ENCODE peak calls at places on chromosomes 6 and 20, in eight cellular contexts. Z is ureter; D is glutamatergic neuron; W is naive thymus-derived CD4-positive, alpha-beta T cell; V is coronary artery; E is PC-3; Q is pons; S is Calu3. F is an unnamed sample.

GRCh38 chr6:168676552-168677317 is 235.8 kb downstream of the SMOC2 start:
- DNase-seq in Z (no peak), D (no peak), W (no peak), V (no peak), E (no peak), Q (no peak), S (no peak), F (no peak)

GRCh38 chr20:44738779-44739477 is 6.7 kb upstream of the KCNK15 start:
- DNase-seq in Z (peak), D (peak), W (peak), V (peak), E (peak), Q (peak), S (peak), F (peak)

GRCh38 chr20:59063358-59064213 is 21.0 kb upstream of the PRELID3B start:
- DNase-seq in Z (no peak), D (no peak), W (no peak), V (no peak), E (no peak), Q (no peak), S (peak), F (peak)

GRCh38 chr20:48841861-48842529 is 14.2 kb upstream of the PREX1 start:
- DNase-seq in Z (no peak), D (no peak), W (no peak), V (no peak), E (peak), Q (no peak), S (no peak), F (peak)

GRCh38 chr6:30397697-30398096 is 52.7 kb downstream of the RPP21 start:
- DNase-seq in Z (no peak), D (no peak), W (no peak), V (no peak), E (no peak), Q (no peak), S (peak), F (no peak)

GRCh38 chr6:32255212-32256153 is 31.6 kb upstream of the NOTCH4 start:
- DNase-seq in Z (peak), D (peak), W (peak), V (no peak), E (no peak), Q (peak), S (peak), F (peak)

GRCh38 chr6:103872683-103873082 is 987.0 kb downstream of the HACE1 start:
- DNase-seq in Z (no peak), D (no peak), W (no peak), V (no peak), E (no peak), Q (no peak), S (no peak), F (no peak)

GRCh38 chr6:133057352-133057751 is 183.8 kb upstream of the EYA4 start:
- DNase-seq in Z (no peak), D (no peak), W (no peak), V (no peak), E (no peak), Q (no peak), S (no peak), F (no peak)

GRCh38 chr6:119960065-119960464 is 610.5 kb upstream of the MAN1A1 start:
- DNase-seq in Z (no peak), D (no peak), W (no peak), V (no peak), E (no peak), Q (no peak), S (no peak), F (no peak)

GRCh38 chr6:2714359-2714895 is 36.3 kb downstream of the MYLK4 start:
- DNase-seq in Z (no peak), D (no peak), W (no peak), V (no peak), E (peak), Q (no peak), S (no peak), F (peak)

GRCh38 chr6:11804135-11804534 is 25.5 kb upstream of the ADTRP start:
- DNase-seq in Z (no peak), D (no peak), W (no peak), V (no peak), E (no peak), Q (no peak), S (no peak), F (no peak)

GRCh38 chr20:59194023-59194935 is 30.7 kb downstream of the ZNF831 start:
- DNase-seq in Z (no peak), D (no peak), W (no peak), V (no peak), E (no peak), Q (no peak), S (no peak), F (no peak)

GRCh38 chr6:123215211-123215610 is 219.2 kb downstream of the CLVS2 start:
- DNase-seq in Z (no peak), D (no peak), W (no peak), V (no peak), E (no peak), Q (no peak), S (no peak), F (no peak)

GRCh38 chr6:158572653-158573541 is 13.0 kb downstream of the TMEM181 start:
- DNase-seq in Z (no peak), D (no peak), W (no peak), V (peak), E (no peak), Q (no peak), S (no peak), F (no peak)

GRCh38 chr6:149855040-149855654 is 9.0 kb downstream of the LRP11 start:
- DNase-seq in Z (peak), D (no peak), W (no peak), V (no peak), E (peak), Q (no peak), S (peak), F (peak)

GRCh38 chr20:34075647-34076046 is 36.4 kb downstream of the EIF2S2 start:
- DNase-seq in Z (no peak), D (no peak), W (no peak), V (no peak), E (no peak), Q (no peak), S (no peak), F (no peak)

GRCh38 chr6:1059596-1059995 is 252.3 kb upstream of the FOXQ1 start:
- DNase-seq in Z (no peak), D (no peak), W (no peak), V (no peak), E (no peak), Q (no peak), S (no peak), F (no peak)

GRCh38 chr6:28225056-28225834 is at the start of gene ZSCAN9:
- DNase-seq in Z (peak), D (peak), W (peak), V (peak), E (peak), Q (peak), S (peak), F (peak)

GRCh38 chr20:47960769-47961525 is 175.7 kb upstream of the SULF2 start:
- DNase-seq in Z (no peak), D (no peak), W (no peak), V (no peak), E (no peak), Q (no peak), S (no peak), F (no peak)

GRCh38 chr6:169251371-169251802 is 2.3 kb downstream of the THBS2 start:
- DNase-seq in Z (peak), D (no peak), W (no peak), V (peak), E (no peak), Q (peak), S (no peak), F (no peak)

GRCh38 chr20:15740046-15740775 is 833.0 kb downstream of the KIF16B start:
- DNase-seq in Z (no peak), D (no peak), W (no peak), V (no peak), E (no peak), Q (no peak), S (no peak), F (no peak)

GRCh38 chr6:44494011-44494501 is 106.5 kb downstream of the CDC5L start:
- DNase-seq in Z (no peak), D (no peak), W (no peak), V (peak), E (peak), Q (no peak), S (peak), F (peak)

GRCh38 chr6:34231566-34232336 is 4.9 kb upstream of the HMGA1 start:
- DNase-seq in Z (no peak), D (no peak), W (no peak), V (no peak), E (no peak), Q (no peak), S (no peak), F (no peak)

GRCh38 chr6:46796842-46797241 is 3.7 kb downstream of the MEP1A start:
- DNase-seq in Z (no peak), D (no peak), W (no peak), V (no peak), E (peak), Q (no peak), S (no peak), F (no peak)

GRCh38 chr6:24004659-24005058 is 121.4 kb upstream of the NRSN1 start:
- DNase-seq in Z (no peak), D (no peak), W (no peak), V (no peak), E (no peak), Q (no peak), S (no peak), F (no peak)

GRCh38 chr20:53897884-53898557 is 172.4 kb downstream of the BCAS1 start:
- DNase-seq in Z (no peak), D (no peak), W (no peak), V (no peak), E (no peak), Q (no peak), S (no peak), F (no peak)

GRCh38 chr6:45587229-45588060 is 209.7 kb upstream of the SUPT3H start:
- DNase-seq in Z (no peak), D (no peak), W (no peak), V (no peak), E (no peak), Q (no peak), S (no peak), F (no peak)

GRCh38 chr6:87731818-87732661 is 30.0 kb upstream of the AKIRIN2 start:
- DNase-seq in Z (peak), D (no peak), W (no peak), V (peak), E (peak), Q (peak), S (peak), F (peak)

GRCh38 chr6:107243471-107243870 is 128.2 kb upstream of the BEND3 start:
- DNase-seq in Z (no peak), D (no peak), W (no peak), V (no peak), E (no peak), Q (no peak), S (no peak), F (no peak)

GRCh38 chr6:133548409-133548808 is 307.3 kb downstream of the EYA4 start:
- DNase-seq in Z (no peak), D (no peak), W (no peak), V (no peak), E (no peak), Q (no peak), S (peak), F (peak)

GRCh38 chr6:169415179-169415578 is 161.5 kb upstream of the THBS2 start:
- DNase-seq in Z (no peak), D (no peak), W (no peak), V (no peak), E (no peak), Q (no peak), S (no peak), F (no peak)

GRCh38 chr6:89281779-89282246 is 33.3 kb downstream of the GABRR2 start:
- DNase-seq in Z (no peak), D (peak), W (peak), V (no peak), E (peak), Q (no peak), S (peak), F (peak)

GRCh38 chr6:33947047-33947446 is 143.2 kb upstream of the MLN start:
- DNase-seq in Z (no peak), D (no peak), W (no peak), V (no peak), E (no peak), Q (no peak), S (no peak), F (no peak)

GRCh38 chr6:150221152-150221551 is 78.3 kb downstream of the PPP1R14C start:
- DNase-seq in Z (no peak), D (no peak), W (no peak), V (no peak), E (no peak), Q (no peak), S (no peak), F (no peak)

GRCh38 chr20:3340443-3340842 is 67.0 kb downstream of the DNAAF9 start:
- DNase-seq in Z (no peak), D (no peak), W (no peak), V (no peak), E (no peak), Q (peak), S (no peak), F (no peak)

GRCh38 chr6:163826668-163827067 is 412.1 kb downstream of the QKI start:
- DNase-seq in Z (no peak), D (no peak), W (no peak), V (no peak), E (no peak), Q (no peak), S (no peak), F (no peak)